ENCODE peak calls at places on chromosome 17, in nine cellular contexts. O, G, V, U, W, H, J, Y and M are unnamed samples.

GRCh38 chr17:46770439-46770817 is 48.1 kb downstream of the WNT3 start:
- DNase-seq in G (no peak), Y (no peak), W (no peak), V (no peak), U (no peak), J (no peak), H (no peak), O (no peak), M (no peak)

GRCh38 chr17:63142836-63143235 is 176.8 kb downstream of the TANC2 start:
- DNase-seq in O (no peak), G (no peak), V (no peak), J (no peak), H (no peak), W (no peak), U (no peak), Y (no peak), M (no peak)

GRCh38 chr17:29659155-29659554 is 36.4 kb upstream of the CORO6 start:
- DNase-seq in H (no peak), W (no peak), O (no peak), Y (no peak), J (no peak), V (no peak), G (no peak), U (no peak), M (no peak)

GRCh38 chr17:75535119-75535537 is 9.6 kb downstream of the LLGL2 start:
- DNase-seq in H (peak), J (no peak), G (no peak), W (peak), Y (peak), U (no peak), V (no peak), O (no peak), M (no peak)

GRCh38 chr17:8557176-8557806 is 73.2 kb downstream of the MYH10 start:
- DNase-seq in W (no peak), V (no peak), U (peak), O (no peak), Y (no peak), G (no peak), H (no peak), J (no peak), M (no peak)

GRCh38 chr17:1055231-1055630 is 58.3 kb downstream of the TIMM22 start:
- DNase-seq in U (no peak), G (peak), H (no peak), O (no peak), J (no peak), Y (no peak), W (no peak), V (no peak), M (no peak)

GRCh38 chr17:55421179-55421934 is at the start of gene MMD:
- DNase-seq in H (peak), W (no peak), U (peak), G (no peak), J (no peak), Y (peak), O (peak), V (no peak), M (peak)

GRCh38 chr17:17300624-17301568 is 2.3 kb upstream of the NT5M start:
- DNase-seq in V (no peak), W (peak), O (no peak), U (no peak), J (no peak), G (peak), Y (peak), H (peak), M (peak)

GRCh38 chr17:37081287-37081686 is 132.5 kb downstream of the AATF start:
- DNase-seq in J (no peak), W (no peak), H (no peak), V (no peak), Y (no peak), U (no peak), O (no peak), G (no peak), M (no peak)

GRCh38 chr17:9024497-9024896 is 3.2 kb downstream of the NTN1 start:
- DNase-seq in H (no peak), Y (no peak), J (no peak), U (no peak), O (no peak), W (no peak), G (no peak), V (no peak), M (no peak)

GRCh38 chr17:46768540-46768870 is 50.0 kb downstream of the WNT3 start:
- DNase-seq in O (no peak), G (no peak), U (no peak), J (no peak), H (no peak), Y (no peak), W (no peak), V (no peak), M (no peak)

GRCh38 chr17:68694791-68695485 is 93.8 kb upstream of the FAM20A start:
- DNase-seq in Y (no peak), J (no peak), O (no peak), V (no peak), W (no peak), H (no peak), U (no peak), G (no peak), M (no peak)

GRCh38 chr17:77491921-77492445 is 351.2 kb downstream of the SEC14L1 start:
- DNase-seq in H (peak), O (no peak), Y (no peak), J (no peak), G (no peak), U (no peak), V (no peak), W (no peak), M (no peak)

GRCh38 chr17:13931111-13931526 is 138.2 kb upstream of the COX10 start:
- DNase-seq in U (peak), J (peak), H (no peak), W (no peak), O (no peak), G (no peak), V (no peak), Y (peak), M (no peak)

GRCh38 chr17:7219434-7219811 is 213 bp downstream of the DLG4 start:
- DNase-seq in J (peak), H (no peak), V (no peak), O (no peak), Y (no peak), W (no peak), G (no peak), U (no peak), M (no peak)

GRCh38 chr17:80816241-80817103 is 175.2 kb upstream of the CHMP6 start:
- DNase-seq in W (no peak), J (no peak), U (no peak), O (no peak), Y (no peak), G (no peak), V (no peak), H (no peak), M (no peak)

GRCh38 chr17:33052856-33053255 is 61.2 kb downstream of the SPACA3 start:
- DNase-seq in G (no peak), Y (no peak), W (no peak), U (peak), J (no peak), H (no peak), V (no peak), O (no peak), M (no peak)

GRCh38 chr17:77129568-77130301 is 11.0 kb upstream of the SEC14L1 start:
- DNase-seq in H (no peak), Y (no peak), W (no peak), V (no peak), G (no peak), O (peak), U (no peak), J (peak), M (no peak)

GRCh38 chr17:30238387-30239088 is 3.0 kb upstream of the SLC6A4 start:
- DNase-seq in V (no peak), U (no peak), G (no peak), W (no peak), J (no peak), O (peak), H (no peak), Y (no peak), M (no peak)

GRCh38 chr17:62995377-62995885 is 29.4 kb downstream of the TANC2 start:
- DNase-seq in Y (peak), V (no peak), J (peak), W (no peak), O (peak), G (no peak), U (peak), H (no peak), M (peak)

GRCh38 chr17:82684207-82684903 is 14.1 kb downstream of the RAB40B start:
- DNase-seq in G (no peak), H (no peak), W (no peak), Y (peak), V (no peak), O (no peak), J (no peak), U (peak), M (no peak)

GRCh38 chr17:44353656-44354331 is 8.7 kb downstream of the GRN start:
- DNase-seq in V (no peak), J (no peak), Y (peak), G (peak), U (no peak), H (no peak), W (no peak), O (no peak), M (no peak)

GRCh38 chr17:73288534-73289302 is 23.1 kb downstream of the CDC42EP4 start:
- DNase-seq in H (no peak), Y (peak), G (peak), W (no peak), V (no peak), U (peak), O (no peak), J (no peak), M (no peak)

GRCh38 chr17:15659663-15660062 is 24.4 kb downstream of the TRIM16 start:
- DNase-seq in W (no peak), U (peak), J (no peak), Y (peak), G (no peak), V (no peak), O (no peak), H (no peak), M (peak)

GRCh38 chr17:27879987-27880608 is 13.1 kb downstream of the LYRM9 start:
- DNase-seq in J (peak), O (peak), Y (peak), G (peak), U (peak), W (peak), V (peak), H (peak), M (peak)

GRCh38 chr17:16933317-16934132 is 38.4 kb downstream of the TNFRSF13B start:
- DNase-seq in G (no peak), O (no peak), V (no peak), J (no peak), Y (no peak), W (no peak), U (peak), H (no peak), M (no peak)

GRCh38 chr17:44304651-44305050 is 3.8 kb upstream of the RUNDC3A start:
- DNase-seq in O (peak), H (no peak), U (no peak), Y (no peak), V (no peak), J (no peak), G (no peak), W (no peak), M (no peak)

GRCh38 chr17:32970281-32970680 is 21.4 kb upstream of the SPACA3 start:
- DNase-seq in U (peak), V (no peak), G (no peak), W (no peak), Y (peak), O (no peak), J (no peak), H (no peak), M (no peak)

GRCh38 chr17:22272363-22273146 is 580.2 kb downstream of the KCNJ18 start:
- DNase-seq in V (no peak), G (no peak), Y (no peak), J (no peak), O (no peak), U (no peak), H (no peak), W (no peak), M (no peak)

GRCh38 chr17:68399638-68400403 is 57.5 kb downstream of the WIPI1 start:
- DNase-seq in V (no peak), G (no peak), W (no peak), J (no peak), O (no peak), Y (no peak), U (peak), H (peak), M (no peak)

GRCh38 chr17:5019475-5019956 is 15.7 kb downstream of the SLC52A1 start:
- DNase-seq in U (peak), J (no peak), O (peak), G (no peak), W (no peak), Y (no peak), V (no peak), H (no peak), M (peak)

GRCh38 chr17:77140166-77140877 is 447 bp upstream of the SEC14L1 start:
- DNase-seq in G (peak), Y (peak), U (peak), V (peak), H (peak), J (peak), W (peak), O (peak), M (peak)

GRCh38 chr17:75024686-75025397 is 12.4 kb downstream of the MRPL58 start:
- DNase-seq in J (no peak), W (no peak), Y (no peak), U (peak), V (no peak), O (no peak), G (no peak), H (no peak), M (no peak)

GRCh38 chr17:79939755-79940154 is 95.9 kb downstream of the TBC1D16 start:
- DNase-seq in G (peak), W (no peak), U (no peak), H (no peak), V (no peak), Y (no peak), O (no peak), J (no peak), M (no peak)

GRCh38 chr17:8894189-8894611 is 26.7 kb upstream of the PIK3R6 start:
- DNase-seq in G (no peak), W (no peak), Y (no peak), J (no peak), H (no peak), O (no peak), V (no peak), U (no peak), M (no peak)

GRCh38 chr17:59427425-59427921 is 96.0 kb downstream of the YPEL2 start:
- DNase-seq in J (peak), Y (no peak), O (no peak), U (peak), W (no peak), G (no peak), V (no peak), H (no peak), M (no peak)

GRCh38 chr17:69870751-69871199 is 204.2 kb upstream of the KCNJ16 start:
- DNase-seq in Y (no peak), J (no peak), H (no peak), O (no peak), V (no peak), U (peak), W (no peak), G (no peak), M (peak)

GRCh38 chr17:69470702-69471101 is 56.2 kb downstream of the MAP2K6 start:
- DNase-seq in V (no peak), G (no peak), O (no peak), H (no peak), J (no peak), Y (no peak), U (no peak), W (no peak), M (no peak)